ENCODE peak calls at places on chromosome 16, in ten cellular contexts. R is CD8-positive, alpha-beta T cell; Y is NCI-H2081; I is GM12865; M is kidney tubule cell; O is A549; H is NCI-H1092; G is HTR-8/SVneo; L is NCI-H1436; K is activated CD4-positive, alpha-beta T cell treated with anti-CD3 and anti-CD28 coated beads, Interleukin-2, amount 50 U/mL, for 24 hours. C is an unnamed sample.

GRCh38 chr16:10150906-10151305 is 31.3 kb downstream of the GRIN2A start:
- DNase-seq in R (no peak), Y (no peak), I (no peak), M (no peak), O (no peak), H (no peak), G (no peak), L (no peak), K (no peak), C (no peak)

GRCh38 chr16:30660424-30661251 is 2.4 kb downstream of the FBRS start:
- DNase-seq in R (peak; percentile 79), Y (no peak), I (peak; percentile 86), M (peak; percentile 73), O (no peak), H (no peak), G (no peak), L (no peak), K (peak; percentile 54), C (no peak)

GRCh38 chr16:81485824-81486554 is 41.4 kb downstream of the CMIP start:
- DNase-seq in R (no peak), Y (no peak), I (no peak), M (peak; percentile 46), O (no peak), H (no peak), G (no peak), L (no peak), K (no peak), C (no peak)

GRCh38 chr16:89633064-89633631 is 19.7 kb downstream of the DPEP1 start:
- DNase-seq in R (no peak), Y (no peak), I (no peak), M (peak; percentile 88), O (peak; percentile 83), H (no peak), G (no peak), L (no peak), K (no peak), C (peak; percentile 30)

GRCh38 chr16:84726670-84727467 is 27.1 kb downstream of the USP10 start:
- DNase-seq in R (no peak), Y (no peak), I (peak; percentile 75), M (no peak), O (no peak), H (no peak), G (no peak), L (no peak), K (no peak), C (no peak)

GRCh38 chr16:78957328-78958100 is 643.0 kb downstream of the MAF start:
- DNase-seq in R (no peak), Y (no peak), I (peak; percentile 6), M (no peak), O (no peak), H (no peak), G (no peak), L (no peak), K (no peak), C (no peak)

GRCh38 chr16:70678121-70678897 is 7.5 kb downstream of the MTSS2 start:
- DNase-seq in R (no peak), Y (no peak), I (no peak), M (no peak), O (no peak), H (no peak), G (no peak), L (no peak), K (no peak), C (no peak)

GRCh38 chr16:85330694-85331188 is 218.5 kb upstream of the CIBAR2 start:
- DNase-seq in R (no peak), Y (peak; percentile 41), I (peak; percentile 57), M (peak; percentile 59), O (peak; percentile 79), H (peak; percentile 74), G (peak; percentile 81), L (peak; percentile 53), K (no peak), C (no peak)

GRCh38 chr16:69494993-69495392 is 70.6 kb downstream of the CYB5B start:
- DNase-seq in R (peak; percentile 27), Y (no peak), I (peak; percentile 49), M (peak; percentile 25), O (peak; percentile 45), H (no peak), G (no peak), L (no peak), K (no peak), C (no peak)

GRCh38 chr16:23650674-23651073 is 9.4 kb downstream of the DCTN5 start:
- DNase-seq in R (no peak), Y (no peak), I (no peak), M (no peak), O (no peak), H (no peak), G (no peak), L (no peak), K (no peak), C (no peak)

GRCh38 chr16:31134625-31135534 is 647 bp downstream of the PRSS8 start:
- DNase-seq in R (no peak), Y (no peak), I (no peak), M (peak; percentile 65), O (no peak), H (peak; percentile 39), G (no peak), L (peak; percentile 50), K (no peak), C (peak; percentile 78)

GRCh38 chr16:88957887-88958577 is 19.0 kb downstream of the CBFA2T3 start:
- DNase-seq in R (no peak), Y (no peak), I (no peak), M (no peak), O (no peak), H (no peak), G (no peak), L (no peak), K (no peak), C (no peak)

GRCh38 chr16:9946022-9946720 is 236.1 kb downstream of the GRIN2A start:
- DNase-seq in R (no peak), Y (no peak), I (peak; percentile 41), M (no peak), O (no peak), H (no peak), G (no peak), L (no peak), K (no peak), C (no peak)

GRCh38 chr16:78705694-78706093 is 606.2 kb downstream of the WWOX start:
- DNase-seq in R (no peak), Y (peak; percentile 2), I (peak; percentile 37), M (peak; percentile 79), O (peak; percentile 74), H (no peak), G (no peak), L (no peak), K (no peak), C (no peak)

GRCh38 chr16:84084570-84085270 is 32.0 kb downstream of the MBTPS1 start:
- DNase-seq in R (peak; percentile 65), Y (peak; percentile 56), I (peak; percentile 88), M (peak; percentile 75), O (peak; percentile 79), H (peak; percentile 35), G (peak; percentile 82), L (peak; percentile 65), K (peak; percentile 33), C (peak; percentile 76)

GRCh38 chr16:7443966-7444365 is 111.3 kb downstream of the RBFOX1 start:
- DNase-seq in R (no peak), Y (no peak), I (no peak), M (no peak), O (no peak), H (no peak), G (no peak), L (no peak), K (no peak), C (no peak)

GRCh38 chr16:11379420-11379819 is 34.2 kb downstream of the RMI2 start:
- DNase-seq in R (no peak), Y (no peak), I (peak; percentile 85), M (peak; percentile 81), O (no peak), H (no peak), G (no peak), L (no peak), K (no peak), C (peak; percentile 54)

GRCh38 chr16:67922740-67923139 is 8.9 kb downstream of the CTRL start:
- DNase-seq in R (no peak), Y (peak; percentile 89), I (no peak), M (no peak), O (no peak), H (peak; percentile 96), G (no peak), L (no peak), K (no peak), C (no peak)

GRCh38 chr16:797120-797420 is 3.5 kb downstream of the GNG13 start:
- DNase-seq in R (no peak), Y (no peak), I (peak; percentile 51), M (no peak), O (peak; percentile 55), H (no peak), G (no peak), L (no peak), K (no peak), C (no peak)

GRCh38 chr16:67883146-67883871 is 1.4 kb upstream of the NRN1L start:
- DNase-seq in R (no peak), Y (no peak), I (no peak), M (no peak), O (no peak), H (no peak), G (peak; percentile 71), L (no peak), K (no peak), C (no peak)

GRCh38 chr16:29148867-29149272 is 164.0 kb downstream of the LAT start:
- DNase-seq in R (peak; percentile 84), Y (no peak), I (no peak), M (no peak), O (no peak), H (no peak), G (no peak), L (no peak), K (peak; percentile 17), C (peak; percentile 49)

GRCh38 chr16:25613931-25614330 is 77.8 kb upstream of the HS3ST4 start:
- DNase-seq in R (no peak), Y (no peak), I (no peak), M (no peak), O (no peak), H (no peak), G (no peak), L (no peak), K (no peak), C (no peak)

GRCh38 chr16:11395949-11396240 is 50.6 kb downstream of the RMI2 start:
- DNase-seq in R (no peak), Y (no peak), I (no peak), M (no peak), O (no peak), H (no peak), G (no peak), L (no peak), K (no peak), C (no peak)

GRCh38 chr16:58098207-58099096 is 30.7 kb downstream of the CFAP20 start:
- DNase-seq in R (no peak), Y (no peak), I (no peak), M (peak; percentile 53), O (peak; percentile 21), H (no peak), G (no peak), L (no peak), K (no peak), C (no peak)

GRCh38 chr16:72042157-72042660 is 12.1 kb upstream of the HP start:
- DNase-seq in R (no peak), Y (no peak), I (no peak), M (no peak), O (no peak), H (peak; percentile 15), G (no peak), L (no peak), K (no peak), C (no peak)